ENCODE peak calls at places on chromosomes 3 and 15, in six cellular contexts. One of them, this sample, is unnamed.

GRCh38 chr3:67558429-67558828 is 96.0 kb downstream of the SUCLG2 start:
- DNase-seq in GM12878: no peak
- DNase-seq in HepG2: no peak
- DNase-seq in H1: no peak
- DNase-seq in SK-N-SH: no peak
- DNase-seq in HCT116: no peak
- DNase-seq in this sample: no peak

GRCh38 chr3:36540898-36541518 is 160.7 kb downstream of the STAC start:
- DNase-seq in GM12878: no peak
- DNase-seq in HepG2: peak
- DNase-seq in H1: peak
- DNase-seq in SK-N-SH: no peak
- DNase-seq in HCT116: peak
- DNase-seq in this sample: peak

GRCh38 chr15:31869640-31870335 is 160.5 kb upstream of the CHRNA7 start:
- DNase-seq in GM12878: no peak
- DNase-seq in HepG2: no peak
- DNase-seq in H1: no peak
- DNase-seq in SK-N-SH: peak
- DNase-seq in HCT116: no peak
- DNase-seq in this sample: no peak

GRCh38 chr3:123834631-123835030 is 49.5 kb downstream of the MYLK start:
- DNase-seq in GM12878: no peak
- DNase-seq in HepG2: no peak
- DNase-seq in H1: no peak
- DNase-seq in SK-N-SH: no peak
- DNase-seq in HCT116: no peak
- DNase-seq in this sample: peak

GRCh38 chr15:92158426-92158825 is 235.3 kb upstream of the ST8SIA2 start:
- DNase-seq in GM12878: peak
- DNase-seq in HepG2: no peak
- DNase-seq in H1: peak
- DNase-seq in SK-N-SH: no peak
- DNase-seq in HCT116: peak
- DNase-seq in this sample: peak

GRCh38 chr3:143648218-143648617 is 200.1 kb downstream of the SLC9A9 start:
- DNase-seq in GM12878: no peak
- DNase-seq in HepG2: no peak
- DNase-seq in H1: no peak
- DNase-seq in SK-N-SH: no peak
- DNase-seq in HCT116: no peak
- DNase-seq in this sample: no peak

GRCh38 chr3:101827211-101828174 is 21.8 kb upstream of the NFKBIZ start:
- DNase-seq in GM12878: peak
- DNase-seq in HepG2: peak
- DNase-seq in H1: peak
- DNase-seq in SK-N-SH: peak
- DNase-seq in HCT116: peak
- DNase-seq in this sample: peak

GRCh38 chr3:30704931-30705890 is 98.8 kb downstream of the TGFBR2 start:
- DNase-seq in GM12878: no peak
- DNase-seq in HepG2: no peak
- DNase-seq in H1: no peak
- DNase-seq in SK-N-SH: no peak
- DNase-seq in HCT116: no peak
- DNase-seq in this sample: no peak

GRCh38 chr3:9730747-9731205 is 759 bp upstream of the BRPF1 start:
- DNase-seq in GM12878: no peak
- DNase-seq in HepG2: no peak
- DNase-seq in H1: peak
- DNase-seq in SK-N-SH: no peak
- DNase-seq in HCT116: no peak
- DNase-seq in this sample: no peak

GRCh38 chr15:41501961-41502786 is 8.5 kb downstream of the ITPKA start:
- DNase-seq in GM12878: no peak
- DNase-seq in HepG2: no peak
- DNase-seq in H1: no peak
- DNase-seq in SK-N-SH: peak
- DNase-seq in HCT116: no peak
- DNase-seq in this sample: no peak

GRCh38 chr3:39900462-39901002 is 91.1 kb downstream of the MYRIP start:
- DNase-seq in GM12878: no peak
- DNase-seq in HepG2: peak
- DNase-seq in H1: no peak
- DNase-seq in SK-N-SH: no peak
- DNase-seq in HCT116: no peak
- DNase-seq in this sample: no peak

GRCh38 chr15:67807141-67807540 is 18.2 kb upstream of the SKOR1 start:
- DNase-seq in GM12878: no peak
- DNase-seq in HepG2: no peak
- DNase-seq in H1: no peak
- DNase-seq in SK-N-SH: no peak
- DNase-seq in HCT116: no peak
- DNase-seq in this sample: no peak

GRCh38 chr3:136512391-136512790 is 239.8 kb downstream of the STAG1 start:
- DNase-seq in GM12878: no peak
- DNase-seq in HepG2: no peak
- DNase-seq in H1: no peak
- DNase-seq in SK-N-SH: no peak
- DNase-seq in HCT116: no peak
- DNase-seq in this sample: no peak

GRCh38 chr3:70861855-70862254 is 549.4 kb upstream of the MDFIC2 start:
- DNase-seq in GM12878: no peak
- DNase-seq in HepG2: no peak
- DNase-seq in H1: no peak
- DNase-seq in SK-N-SH: no peak
- DNase-seq in HCT116: no peak
- DNase-seq in this sample: no peak

GRCh38 chr3:148131990-148132638 is 565.6 kb upstream of the AGTR1 start:
- DNase-seq in GM12878: no peak
- DNase-seq in HepG2: no peak
- DNase-seq in H1: no peak
- DNase-seq in SK-N-SH: no peak
- DNase-seq in HCT116: no peak
- DNase-seq in this sample: no peak

GRCh38 chr15:52206446-52206845 is 15.3 kb upstream of the GNB5 start:
- DNase-seq in GM12878: no peak
- DNase-seq in HepG2: no peak
- DNase-seq in H1: no peak
- DNase-seq in SK-N-SH: no peak
- DNase-seq in HCT116: no peak
- DNase-seq in this sample: no peak

GRCh38 chr3:151644005-151644685 is 89.6 kb upstream of the AADACL2 start:
- DNase-seq in GM12878: no peak
- DNase-seq in HepG2: no peak
- DNase-seq in H1: no peak
- DNase-seq in SK-N-SH: no peak
- DNase-seq in HCT116: no peak
- DNase-seq in this sample: no peak

GRCh38 chr3:102083971-102084370 is 234.7 kb downstream of the NFKBIZ start:
- DNase-seq in GM12878: no peak
- DNase-seq in HepG2: no peak
- DNase-seq in H1: no peak
- DNase-seq in SK-N-SH: no peak
- DNase-seq in HCT116: no peak
- DNase-seq in this sample: no peak

GRCh38 chr15:81349271-81349670 is 24.7 kb downstream of the TMC3 start:
- DNase-seq in GM12878: no peak
- DNase-seq in HepG2: no peak
- DNase-seq in H1: no peak
- DNase-seq in SK-N-SH: no peak
- DNase-seq in HCT116: no peak
- DNase-seq in this sample: no peak

GRCh38 chr15:56325186-56325585 is 40.0 kb upstream of the TEX9 start:
- DNase-seq in GM12878: no peak
- DNase-seq in HepG2: no peak
- DNase-seq in H1: no peak
- DNase-seq in SK-N-SH: no peak
- DNase-seq in HCT116: no peak
- DNase-seq in this sample: no peak

GRCh38 chr15:51038258-51039042 is 56.3 kb downstream of the TNFAIP8L3 start:
- DNase-seq in GM12878: no peak
- DNase-seq in HepG2: peak
- DNase-seq in H1: no peak
- DNase-seq in SK-N-SH: peak
- DNase-seq in HCT116: no peak
- DNase-seq in this sample: no peak

GRCh38 chr15:26690778-26691177 is 82.1 kb downstream of the GABRB3 start:
- DNase-seq in GM12878: no peak
- DNase-seq in HepG2: no peak
- DNase-seq in H1: no peak
- DNase-seq in SK-N-SH: no peak
- DNase-seq in HCT116: no peak
- DNase-seq in this sample: peak

GRCh38 chr15:75732809-75733451 is 20.3 kb upstream of the CSPG4 start:
- DNase-seq in GM12878: no peak
- DNase-seq in HepG2: peak
- DNase-seq in H1: peak
- DNase-seq in SK-N-SH: peak
- DNase-seq in HCT116: peak
- DNase-seq in this sample: peak

GRCh38 chr3:46086083-46086437 is 58.8 kb upstream of the XCR1 start:
- DNase-seq in GM12878: no peak
- DNase-seq in HepG2: no peak
- DNase-seq in H1: no peak
- DNase-seq in SK-N-SH: no peak
- DNase-seq in HCT116: no peak
- DNase-seq in this sample: no peak

GRCh38 chr3:160485931-160486330 is 36.3 kb upstream of the TRIM59 start:
- DNase-seq in GM12878: no peak
- DNase-seq in HepG2: no peak
- DNase-seq in H1: no peak
- DNase-seq in SK-N-SH: no peak
- DNase-seq in HCT116: no peak
- DNase-seq in this sample: no peak

GRCh38 chr3:105827959-105828358 is 40.9 kb downstream of the CBLB start:
- DNase-seq in GM12878: no peak
- DNase-seq in HepG2: peak
- DNase-seq in H1: no peak
- DNase-seq in SK-N-SH: peak
- DNase-seq in HCT116: peak
- DNase-seq in this sample: no peak

GRCh38 chr3:162103808-162104207 is 607.2 kb downstream of the OTOL1 start:
- DNase-seq in GM12878: no peak
- DNase-seq in HepG2: no peak
- DNase-seq in H1: no peak
- DNase-seq in SK-N-SH: no peak
- DNase-seq in HCT116: no peak
- DNase-seq in this sample: no peak

GRCh38 chr15:82646250-82647044 is 716 bp downstream of the CPEB1 start:
- DNase-seq in GM12878: no peak
- DNase-seq in HepG2: no peak
- DNase-seq in H1: peak
- DNase-seq in SK-N-SH: no peak
- DNase-seq in HCT116: no peak
- DNase-seq in this sample: no peak

GRCh38 chr3:52973806-52974205 is 72.1 kb downstream of the SFMBT1 start:
- DNase-seq in GM12878: no peak
- DNase-seq in HepG2: no peak
- DNase-seq in H1: no peak
- DNase-seq in SK-N-SH: no peak
- DNase-seq in HCT116: no peak
- DNase-seq in this sample: no peak

DNA sequence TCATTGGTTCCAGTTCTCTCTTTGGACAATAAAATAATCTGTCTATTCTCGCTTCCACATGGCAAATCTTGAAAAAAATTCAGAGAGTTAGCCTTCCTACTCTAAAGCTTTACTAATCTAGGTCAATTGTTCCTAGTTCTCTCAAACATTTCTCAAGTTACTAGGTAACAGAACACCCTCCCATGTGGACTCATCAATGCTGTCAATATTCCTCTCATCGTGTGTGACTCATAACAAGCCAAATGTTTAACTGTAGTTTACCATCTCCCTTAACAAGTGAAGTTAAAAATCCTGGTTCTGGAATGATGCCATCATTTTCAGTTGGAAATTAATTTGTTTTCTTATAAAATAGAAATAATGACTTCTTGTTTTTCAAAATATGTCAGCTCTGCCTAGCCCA is 438.6 kb downstream of the ROBO1 start:
- DNase-seq in GM12878: no peak
- DNase-seq in HepG2: no peak
- DNase-seq in H1: no peak
- DNase-seq in SK-N-SH: no peak
- DNase-seq in HCT116: no peak
- DNase-seq in this sample: no peak
- H3K9ac ChIP-seq in GM12878: no peak
- H3K9ac ChIP-seq in HepG2: no peak
- H3K9ac ChIP-seq in H1: no peak
- H3K9ac ChIP-seq in SK-N-SH: no peak
- H3K9ac ChIP-seq in HCT116: no peak
- H3K9ac ChIP-seq in this sample: no peak

DNA sequence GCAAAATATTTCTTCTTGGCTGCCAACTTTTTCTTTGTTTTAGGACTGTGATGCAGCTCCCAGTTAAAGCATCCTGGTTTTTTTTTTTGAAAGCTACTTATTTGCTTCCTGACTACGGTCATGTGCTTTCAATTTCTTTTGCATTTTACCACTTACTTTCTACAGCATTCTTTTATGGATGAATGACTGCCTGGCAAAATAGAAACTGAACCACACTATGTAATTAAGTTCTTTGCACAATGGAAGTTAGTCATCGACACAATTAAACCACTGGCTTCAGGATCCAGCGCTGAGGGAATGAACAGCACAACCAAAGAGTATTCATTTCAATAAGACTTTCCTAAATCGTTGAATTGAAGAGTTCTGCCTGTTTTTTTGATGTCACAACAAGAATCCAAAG is 82.2 kb upstream of the EPHA3 start:
- DNase-seq in GM12878: no peak
- DNase-seq in HepG2: no peak
- DNase-seq in H1: no peak
- DNase-seq in SK-N-SH: no peak
- DNase-seq in HCT116: no peak
- DNase-seq in this sample: no peak
- TF ChIP-seq YY1 in GM12878: no peak
- TF ChIP-seq YY1 in HepG2: no peak
- TF ChIP-seq YY1 in H1: no peak
- TF ChIP-seq YY1 in SK-N-SH: no peak
- TF ChIP-seq YY1 in HCT116: no peak
- TF ChIP-seq YY1 in this sample: no peak

DNA sequence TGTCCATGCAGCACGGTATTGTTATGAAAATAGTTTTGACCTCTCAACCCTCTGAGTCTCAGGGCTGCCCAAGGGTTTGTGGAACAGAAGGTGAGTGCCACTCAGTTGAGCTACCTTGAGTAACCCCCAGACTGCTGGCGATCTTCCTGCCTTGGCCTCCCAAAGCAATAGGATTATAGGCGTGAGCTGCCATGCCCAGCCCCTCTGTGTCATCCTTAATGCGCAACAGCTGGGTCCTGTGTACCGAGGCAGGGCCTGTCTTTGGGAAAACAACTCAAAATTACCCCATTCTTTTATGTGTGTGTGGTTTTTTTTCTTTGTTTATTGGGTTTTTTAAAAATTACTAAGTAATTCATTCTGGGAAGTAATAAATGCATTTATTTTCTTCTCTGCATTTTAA is 78.3 kb upstream of the TPM1 start:
- DNase-seq in GM12878: no peak
- DNase-seq in HepG2: no peak
- DNase-seq in H1: no peak
- DNase-seq in SK-N-SH: no peak
- DNase-seq in HCT116: no peak
- DNase-seq in this sample: no peak
- H3K9ac ChIP-seq in GM12878: no peak
- H3K9ac ChIP-seq in HepG2: no peak
- H3K9ac ChIP-seq in H1: no peak
- H3K9ac ChIP-seq in SK-N-SH: no peak
- H3K9ac ChIP-seq in HCT116: no peak
- H3K9ac ChIP-seq in this sample: no peak

GRCh38 chr3:63450023-63450422 is 171.9 kb downstream of the SYNPR start:
- DNase-seq in GM12878: no peak
- DNase-seq in HepG2: no peak
- DNase-seq in H1: no peak
- DNase-seq in SK-N-SH: no peak
- DNase-seq in HCT116: no peak
- DNase-seq in this sample: no peak
- TF ChIP-seq YY1 in GM12878: no peak
- TF ChIP-seq YY1 in HepG2: no peak
- TF ChIP-seq YY1 in H1: no peak
- TF ChIP-seq YY1 in SK-N-SH: no peak
- TF ChIP-seq YY1 in HCT116: no peak
- TF ChIP-seq YY1 in this sample: no peak

This sample was measured in NT2/D1.